ENCODE peak calls at places on chromosome 2, in nine cellular contexts. K is activated T-helper 1 cell treated with Interleukin-2 at 50 U/mL for 16 hours; A is D721Med; B is posterior vena cava; M is left cardiac atrium; G is ELF-1; W is AML-193; O is activated CD8-positive, alpha-beta memory T cell treated with anti-CD3 and anti-CD28 coated beads for 48 hours; T is mucosa of gallbladder. R is an unnamed sample.

GRCh38 chr2:127526940-127527804 is 883 bp upstream of the IWS1 start:
- DNase-seq in O (no peak), G (no peak), M (no peak), K (no peak), T (no peak), W (peak), B (no peak), A (no peak), R (peak)

GRCh38 chr2:44342854-44343253 is 18.4 kb downstream of the PREPL start:
- DNase-seq in T (no peak), K (no peak), G (no peak), M (no peak), B (no peak), A (no peak), W (no peak), O (no peak), R (no peak)

GRCh38 chr2:156466739-156467405 is 30.7 kb downstream of the GPD2 start:
- DNase-seq in A (no peak), B (no peak), G (peak), M (peak), W (no peak), T (peak), K (no peak), O (no peak), R (no peak)

GRCh38 chr2:25032094-25032493 is 9.8 kb upstream of the EFR3B start:
- DNase-seq in A (no peak), M (no peak), K (no peak), W (no peak), O (no peak), T (no peak), G (peak), B (no peak), R (no peak)

GRCh38 chr2:147294825-147295392 is 549.9 kb upstream of the ACVR2A start:
- DNase-seq in O (no peak), A (no peak), T (no peak), W (no peak), G (no peak), M (no peak), K (no peak), B (no peak), R (no peak)

GRCh38 chr2:30488012-30488659 is 41.1 kb downstream of the LCLAT1 start:
- DNase-seq in W (no peak), G (no peak), O (no peak), T (no peak), A (no peak), B (no peak), K (no peak), M (no peak), R (no peak)

GRCh38 chr2:198441246-198441645 is 636.9 kb downstream of the PLCL1 start:
- DNase-seq in T (no peak), M (no peak), B (no peak), A (no peak), W (no peak), K (no peak), G (no peak), O (no peak), R (no peak)

GRCh38 chr2:43101751-43102150 is 124.7 kb downstream of the ZFP36L2 start:
- DNase-seq in M (no peak), K (no peak), W (no peak), B (no peak), G (no peak), O (no peak), T (no peak), A (no peak), R (peak)

GRCh38 chr2:219104107-219105050 is 43.7 kb upstream of the IHH start:
- DNase-seq in O (no peak), M (no peak), B (no peak), A (peak), W (peak), T (no peak), G (peak), K (no peak), R (peak)

R was measured in endodermal cell.